ENCODE peak calls at places on chromosomes 2 and 18, in seven cellular contexts. Z is neural crest cell, C is esophagus squamous epithelium, Q is AG04450, Y is ovary, R is bronchial epithelial cell, T is endodermal cell. O is an unnamed sample.

GRCh38 chr2:238644095-238645081 is 203.5 kb upstream of the TWIST2 start:
- DNase-seq in Z (no peak), C (no peak), Q (peak), Y (no peak), R (peak), T (no peak), O (peak)

GRCh38 chr2:117785740-117786139 is 28.8 kb upstream of the DDX18 start:
- DNase-seq in Z (peak), C (peak), Q (peak), Y (no peak), R (peak), T (peak), O (peak)

GRCh38 chr18:61398961-61399632 is 65.9 kb downstream of the CDH20 start:
- DNase-seq in Z (no peak), C (no peak), Q (peak), Y (no peak), R (no peak), T (no peak), O (peak)

GRCh38 chr2:124973396-124973795 is 948.3 kb downstream of the CNTNAP5 start:
- DNase-seq in Z (no peak), C (no peak), Q (no peak), Y (no peak), R (no peak), T (no peak), O (no peak)

GRCh38 chr2:240793313-240794177 is 26.5 kb downstream of the KIF1A start:
- DNase-seq in Z (no peak), C (no peak), Q (no peak), Y (peak), R (no peak), T (no peak), O (no peak)

GRCh38 chr2:236376566-236377244 is 112.5 kb upstream of the ASB18 start:
- DNase-seq in Z (no peak), C (no peak), Q (no peak), Y (no peak), R (peak), T (no peak), O (no peak)

GRCh38 chr2:215919624-215920243 is 93.6 kb downstream of the MREG start:
- DNase-seq in Z (no peak), C (no peak), Q (no peak), Y (no peak), R (no peak), T (no peak), O (no peak)

GRCh38 chr2:231211461-231211860 is 13.0 kb downstream of the ARMC9 start:
- DNase-seq in Z (no peak), C (no peak), Q (no peak), Y (no peak), R (no peak), T (no peak), O (no peak)

GRCh38 chr2:2575870-2576386 is 244.9 kb upstream of the MYT1L start:
- DNase-seq in Z (no peak), C (no peak), Q (no peak), Y (no peak), R (no peak), T (peak), O (no peak)

GRCh38 chr18:41767960-41768359 is 187.1 kb upstream of the PIK3C3 start:
- DNase-seq in Z (no peak), C (no peak), Q (peak), Y (no peak), R (peak), T (peak), O (no peak)

GRCh38 chr2:10524841-10525572 is 76.9 kb upstream of the ODC1 start:
- DNase-seq in Z (no peak), C (no peak), Q (no peak), Y (no peak), R (no peak), T (peak), O (no peak)

GRCh38 chr2:213020268-213020667 is 131.1 kb downstream of the IKZF2 start:
- DNase-seq in Z (no peak), C (no peak), Q (no peak), Y (no peak), R (no peak), T (no peak), O (no peak)

GRCh38 chr2:228339525-228339924 is 158.0 kb upstream of the SPHKAP start:
- DNase-seq in Z (no peak), C (no peak), Q (no peak), Y (no peak), R (no peak), T (no peak), O (no peak)

GRCh38 chr18:66682855-66683322 is 79.0 kb upstream of the CDH19 start:
- DNase-seq in Z (peak), C (no peak), Q (no peak), Y (no peak), R (no peak), T (no peak), O (no peak)

GRCh38 chr18:48997985-48998831 is 47.4 kb upstream of the SMAD7 start:
- DNase-seq in Z (no peak), C (no peak), Q (peak), Y (no peak), R (peak), T (peak), O (peak)

GRCh38 chr18:48775372-48776160 is 175.2 kb downstream of the SMAD7 start:
- DNase-seq in Z (no peak), C (no peak), Q (no peak), Y (no peak), R (no peak), T (no peak), O (no peak)

GRCh38 chr2:460861-461260 is 173.0 kb upstream of the ALKAL2 start:
- DNase-seq in Z (no peak), C (no peak), Q (no peak), Y (no peak), R (no peak), T (no peak), O (no peak)

GRCh38 chr2:73341039-73341438 is 44.6 kb upstream of the ALMS1 start:
- DNase-seq in Z (no peak), C (no peak), Q (no peak), Y (no peak), R (no peak), T (no peak), O (no peak)

GRCh38 chr2:53422979-53423378 is 344.6 kb upstream of the CHAC2 start:
- DNase-seq in Z (peak), C (no peak), Q (no peak), Y (no peak), R (peak), T (peak), O (peak)

GRCh38 chr2:69724540-69725159 is 17.3 kb upstream of the ANXA4 start:
- DNase-seq in Z (peak), C (peak), Q (peak), Y (peak), R (peak), T (peak), O (peak)

GRCh38 chr2:28276076-28276618 is 116.5 kb upstream of the FOSL2 start:
- DNase-seq in Z (no peak), C (no peak), Q (peak), Y (no peak), R (peak), T (no peak), O (peak)

GRCh38 chr2:130846686-130847375 is 10.1 kb downstream of the ARHGEF4 start:
- DNase-seq in Z (no peak), C (no peak), Q (peak), Y (no peak), R (peak), T (no peak), O (no peak)

GRCh38 chr18:38923136-38923535 is 1357.5 kb upstream of the CELF4 start:
- DNase-seq in Z (no peak), C (no peak), Q (no peak), Y (no peak), R (peak), T (no peak), O (no peak)

GRCh38 chr2:157233506-157233905 is 24.0 kb upstream of the GALNT5 start:
- DNase-seq in Z (no peak), C (no peak), Q (no peak), Y (no peak), R (peak), T (no peak), O (no peak)

GRCh38 chr2:127674241-127675209 is 805 bp downstream of the LIMS2 start:
- DNase-seq in Z (no peak), C (no peak), Q (no peak), Y (peak), R (no peak), T (peak), O (no peak)

GRCh38 chr18:63590368-63590767 is 3.2 kb downstream of the SERPINB13 start:
- DNase-seq in Z (no peak), C (no peak), Q (no peak), Y (no peak), R (no peak), T (no peak), O (no peak)

GRCh38 chr2:160909781-160910242 is 250.4 kb upstream of the TANK start:
- DNase-seq in Z (no peak), C (no peak), Q (peak), Y (no peak), R (no peak), T (no peak), O (no peak)

GRCh38 chr2:94870392-94871225 is 621 bp upstream of the TEKT4 start:
- DNase-seq in Z (no peak), C (no peak), Q (no peak), Y (no peak), R (no peak), T (peak), O (no peak)
- TF ChIP-seq CTCF in Z (peak), C (no peak), Q (peak), Y (no peak), R (peak), T (peak), O (peak)

DNA sequence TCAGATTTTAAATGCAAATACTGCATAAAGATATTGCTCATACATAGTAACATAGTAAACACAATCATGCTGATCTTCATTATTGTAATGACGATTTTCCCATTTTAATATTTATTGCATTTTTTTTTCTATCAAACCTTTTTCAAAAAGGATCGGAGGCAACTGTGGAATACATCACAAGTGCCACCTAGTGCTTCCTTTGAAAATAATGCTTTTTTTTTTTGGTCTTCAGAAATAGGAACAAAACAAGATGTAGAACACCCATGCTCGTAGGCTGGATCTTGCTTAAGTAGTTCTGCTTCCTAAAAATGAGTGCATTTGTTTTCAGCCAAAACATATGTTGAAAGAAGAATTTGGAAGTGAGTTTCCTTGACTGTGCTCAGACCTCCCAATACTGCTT is 35.7 kb upstream of the GPR155 start:
- DNase-seq in Z (no peak), C (no peak), Q (no peak), Y (no peak), R (peak), T (no peak), O (no peak)
- TF ChIP-seq CTCF in Z (peak), C (no peak), Q (peak), Y (no peak), R (no peak), T (peak), O (peak)

GRCh38 chr2:116450990-116451389 is 1363.5 kb upstream of the DDX18 start:
- DNase-seq in Z (no peak), C (no peak), Q (no peak), Y (no peak), R (no peak), T (no peak), O (no peak)

GRCh38 chr2:116456429-116456828 is 1358.1 kb upstream of the DDX18 start:
- DNase-seq in Z (no peak), C (no peak), Q (no peak), Y (no peak), R (no peak), T (no peak), O (no peak)
- TF ChIP-seq CTCF in Z (no peak), C (no peak), Q (no peak), Y (no peak), R (no peak), T (peak), O (no peak)

GRCh38 chr18:44977856-44978255 is 297.2 kb downstream of the SETBP1 start:
- DNase-seq in Z (no peak), C (no peak), Q (no peak), Y (no peak), R (no peak), T (no peak), O (no peak)

GRCh38 chr18:44974174-44974573 is 293.5 kb downstream of the SETBP1 start:
- DNase-seq in Z (no peak), C (no peak), Q (no peak), Y (no peak), R (no peak), T (peak), O (no peak)

GRCh38 chr18:44969214-44969842 is 288.6 kb downstream of the SETBP1 start:
- DNase-seq in Z (no peak), C (no peak), Q (no peak), Y (no peak), R (no peak), T (no peak), O (no peak)

GRCh38 chr18:44968336-44968735 is 287.6 kb downstream of the SETBP1 start:
- DNase-seq in Z (no peak), C (no peak), Q (no peak), Y (no peak), R (no peak), T (peak), O (no peak)

GRCh38 chr18:44973282-44973681 is 292.6 kb downstream of the SETBP1 start:
- DNase-seq in Z (no peak), C (no peak), Q (no peak), Y (no peak), R (peak), T (peak), O (no peak)
- TF ChIP-seq CTCF in Z (no peak), C (no peak), Q (peak), Y (no peak), R (no peak), T (peak), O (peak)

GRCh38 chr2:96967436-96967835 is 18.9 kb downstream of the FAM178B start:
- DNase-seq in Z (no peak), C (no peak), Q (no peak), Y (no peak), R (no peak), T (peak), O (no peak)
- TF ChIP-seq CTCF in Z (no peak), C (no peak), Q (no peak), Y (no peak), R (no peak), T (no peak), O (no peak)

DNA sequence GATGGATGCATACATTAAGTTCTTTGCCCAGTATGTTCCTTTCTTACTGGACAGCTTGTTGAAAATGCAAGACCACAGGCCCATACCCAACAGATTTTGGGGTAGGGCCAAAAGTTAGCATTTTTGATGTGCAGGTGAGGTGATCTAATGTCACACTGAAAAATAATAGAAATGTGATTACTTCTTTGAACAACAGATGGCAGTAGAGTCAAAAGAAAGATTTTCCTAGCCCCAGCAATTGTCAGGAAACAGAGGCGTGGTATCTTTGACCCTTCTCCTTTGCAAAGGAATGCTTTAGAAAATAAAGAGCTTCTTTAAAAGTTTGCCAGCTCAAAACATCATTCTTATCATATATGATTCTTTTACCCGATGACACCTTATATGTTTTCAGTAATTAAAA is 343.6 kb upstream of the SYT4 start:
- DNase-seq in Z (no peak), C (no peak), Q (no peak), Y (no peak), R (peak), T (peak), O (no peak)
- TF ChIP-seq CTCF in Z (peak), C (peak), Q (peak), Y (peak), R (peak), T (peak), O (peak)

GRCh38 chr2:46909771-46910419 is 5.7 kb downstream of the MCFD2 start:
- DNase-seq in Z (no peak), C (no peak), Q (no peak), Y (no peak), R (peak), T (no peak), O (no peak)

GRCh38 chr2:46914578-46915230 is 902 bp downstream of the MCFD2 start:
- DNase-seq in Z (no peak), C (no peak), Q (no peak), Y (no peak), R (peak), T (no peak), O (no peak)

GRCh38 chr2:46915811-46916630 is 415 bp upstream of the MCFD2 start:
- DNase-seq in Z (peak), C (peak), Q (peak), Y (peak), R (peak), T (peak), O (peak)

GRCh38 chr2:46915281-46915810 is at the start of gene MCFD2:
- DNase-seq in Z (no peak), C (no peak), Q (no peak), Y (no peak), R (no peak), T (no peak), O (no peak)

GRCh38 chr2:46913471-46914381 is 1.9 kb downstream of the MCFD2 start:
- DNase-seq in Z (no peak), C (no peak), Q (no peak), Y (no peak), R (peak), T (peak), O (no peak)
- TF ChIP-seq CTCF in Z (no peak), C (no peak), Q (no peak), Y (no peak), R (no peak), T (no peak), O (no peak)

GRCh38 chr2:159177357-159177756 is 109.1 kb downstream of the WDSUB1 start:
- DNase-seq in Z (no peak), C (no peak), Q (no peak), Y (no peak), R (no peak), T (no peak), O (no peak)

GRCh38 chr2:159174759-159175158 is 111.7 kb downstream of the WDSUB1 start:
- DNase-seq in Z (no peak), C (no peak), Q (no peak), Y (no peak), R (no peak), T (no peak), O (no peak)

GRCh38 chr2:159177957-159178356 is 108.5 kb downstream of the WDSUB1 start:
- DNase-seq in Z (no peak), C (no peak), Q (no peak), Y (no peak), R (no peak), T (no peak), O (no peak)

GRCh38 chr2:159176555-159176954 is 109.9 kb downstream of the WDSUB1 start:
- DNase-seq in Z (no peak), C (no peak), Q (no peak), Y (no peak), R (no peak), T (no peak), O (no peak)

GRCh38 chr2:159175182-159175581 is 111.3 kb downstream of the WDSUB1 start:
- DNase-seq in Z (no peak), C (no peak), Q (no peak), Y (no peak), R (no peak), T (no peak), O (no peak)
- TF ChIP-seq CTCF in Z (no peak), C (no peak), Q (no peak), Y (no peak), R (no peak), T (no peak), O (no peak)

GRCh38 chr2:224885295-224885694 is 157.0 kb downstream of the DOCK10 start:
- DNase-seq in Z (no peak), C (no peak), Q (no peak), Y (no peak), R (no peak), T (no peak), O (no peak)

GRCh38 chr2:224884188-224884587 is 158.1 kb downstream of the DOCK10 start:
- DNase-seq in Z (no peak), C (no peak), Q (no peak), Y (no peak), R (no peak), T (no peak), O (no peak)

GRCh38 chr2:224883172-224883516 is 159.1 kb downstream of the DOCK10 start:
- DNase-seq in Z (no peak), C (no peak), Q (no peak), Y (no peak), R (no peak), T (no peak), O (no peak)

GRCh38 chr2:224882291-224883171 is 159.7 kb downstream of the DOCK10 start:
- DNase-seq in Z (no peak), C (no peak), Q (peak), Y (no peak), R (peak), T (no peak), O (peak)

DNA sequence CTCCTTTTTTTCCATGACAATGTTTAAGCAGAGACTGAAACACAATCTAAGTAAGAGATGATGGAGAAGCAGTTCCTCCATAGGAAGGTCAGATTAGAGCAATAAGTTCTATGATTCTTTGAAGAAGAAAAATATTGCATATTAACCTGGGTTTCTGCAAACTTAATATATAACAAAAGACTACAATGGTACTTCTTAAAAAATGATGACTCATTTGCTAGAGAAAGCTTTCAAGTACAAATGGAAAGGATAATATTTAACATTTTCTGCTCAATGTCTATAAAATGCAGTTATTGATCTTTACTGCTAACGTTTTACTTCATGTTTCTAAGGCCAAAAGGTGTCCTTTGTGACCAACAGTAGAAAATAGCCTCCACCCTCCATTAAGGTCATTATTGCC is 158.6 kb downstream of the DOCK10 start:
- DNase-seq in Z (no peak), C (no peak), Q (no peak), Y (no peak), R (peak), T (no peak), O (no peak)
- TF ChIP-seq CTCF in Z (no peak), C (no peak), Q (no peak), Y (no peak), R (no peak), T (no peak), O (no peak)